ENCODE peak calls at places on chromosome 10, in six cellular contexts. S is body of pancreas, A is suprapubic skin, P is right atrium auricular region, M is lower lobe of right lung, Q is cardiac muscle cell. Z is an unnamed sample.

GRCh38 chr10:81135851-81136250 is 598.1 kb downstream of the SH2D4B start:
- DNase-seq in S (no peak), P (no peak), M (no peak), Q (no peak), A (no peak), Z (no peak)

GRCh38 chr10:108095932-108096925 is 931.7 kb upstream of the SORCS1 start:
- DNase-seq in M (no peak), P (no peak), S (no peak), Q (no peak), A (no peak), Z (peak; percentile 45)

GRCh38 chr10:3787001-3787400 is 2.0 kb upstream of the KLF6 start:
- DNase-seq in S (no peak), P (no peak), A (no peak), Q (no peak), M (no peak), Z (no peak)

GRCh38 chr10:77972148-77972547 is 45.6 kb upstream of the DLG5 start:
- DNase-seq in M (no peak), A (no peak), S (no peak), Q (no peak), P (no peak), Z (no peak)

GRCh38 chr10:35827783-35828182 is 185.7 kb upstream of the FZD8 start:
- DNase-seq in A (no peak), Q (no peak), P (no peak), S (no peak), M (no peak), Z (no peak)

GRCh38 chr10:52215745-52216361 is 98.2 kb upstream of the DKK1 start:
- DNase-seq in A (no peak), Q (peak; percentile 81), P (no peak), S (peak; percentile 64), M (no peak), Z (no peak)

GRCh38 chr10:110016037-110016436 is 8.3 kb downstream of the ADD3 start:
- DNase-seq in A (no peak), S (no peak), Q (no peak), M (no peak), P (no peak), Z (no peak)

GRCh38 chr10:84140036-84140379 is 699 bp downstream of the GHITM start:
- DNase-seq in Q (peak; percentile 33), M (no peak), A (no peak), P (no peak), S (peak; percentile 13), Z (no peak)

GRCh38 chr10:88835095-88835909 is 16.3 kb downstream of the ANKRD22 start:
- DNase-seq in A (peak; percentile 90), M (peak; percentile 84), P (peak; percentile 82), S (peak; percentile 87), Q (peak; percentile 93), Z (peak; percentile 83)

DNA sequence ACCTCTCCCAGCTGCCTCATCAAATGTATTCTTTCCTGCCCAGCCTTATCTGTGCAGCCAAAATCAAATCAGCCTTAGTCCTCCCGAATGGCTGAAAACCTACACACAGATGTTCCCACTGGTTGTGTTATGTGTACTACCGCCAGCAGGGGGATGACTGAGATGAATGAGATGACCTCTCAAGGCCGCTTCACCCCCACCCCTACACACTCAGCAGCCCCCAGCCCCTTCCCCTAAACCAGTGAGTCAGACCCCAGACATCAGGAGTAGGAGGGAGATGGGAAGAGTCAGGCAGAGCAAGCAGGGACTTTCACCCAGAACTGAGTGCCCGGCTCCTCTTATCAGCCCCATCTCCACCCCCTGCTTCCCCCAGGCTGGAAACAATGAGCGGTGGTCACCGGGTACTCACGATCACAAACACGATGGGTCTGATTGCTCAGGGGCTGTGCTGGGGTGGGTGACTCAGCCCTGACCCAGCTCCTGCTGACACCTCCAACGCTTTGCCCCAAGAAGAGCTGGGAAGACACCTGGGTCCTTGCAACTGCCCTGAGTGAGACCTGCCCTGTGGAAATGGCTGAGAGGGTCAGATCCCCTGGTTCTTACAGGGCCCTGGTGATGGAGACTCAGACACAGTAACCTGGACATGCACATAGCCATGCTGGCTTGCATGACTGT is 6.6 kb upstream of the C10orf105 start:
- DNase-seq in Q (peak; percentile 58), S (no peak), M (no peak), A (no peak), P (no peak), Z (no peak)
- TF ChIP-seq CTCF in Q (peak; percentile 53), S (no peak), M (no peak), A (no peak), P (no peak), Z (no peak)

GRCh38 chr10:75265856-75266255 is 30.1 kb upstream of the COMTD1 start:
- DNase-seq in M (no peak), Q (no peak), S (peak; percentile 5), A (no peak), P (no peak), Z (no peak)
- H3K27ac ChIP-seq in M (no peak overlapping the region), Q (no peak overlapping the region), S (no peak overlapping the region), A (no peak overlapping the region), P (no peak overlapping the region), Z (no peak overlapping the region)

DNA sequence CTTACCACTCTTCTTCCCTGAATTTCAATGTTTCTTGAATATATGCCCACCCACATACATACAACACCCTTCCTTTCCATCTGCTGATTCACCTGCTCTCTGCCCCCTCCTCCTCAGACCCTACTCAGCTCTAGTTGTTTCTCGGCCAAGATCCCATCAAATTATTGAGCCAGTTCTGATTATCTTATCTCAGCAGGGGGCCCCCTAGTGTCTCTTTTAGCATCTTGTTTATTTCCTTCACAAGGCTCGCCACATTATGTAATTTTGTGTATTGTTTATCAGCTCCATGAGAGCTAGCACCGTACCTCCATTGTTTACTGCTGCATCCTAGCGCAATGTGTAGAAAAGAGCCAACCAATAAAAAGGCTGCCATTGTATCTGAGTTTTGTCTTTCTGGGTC is 71.9 kb downstream of the FAM13C start:
- DNase-seq in M (no peak), Q (no peak), P (no peak), A (no peak), S (no peak), Z (no peak)
- TF ChIP-seq CTCF in M (no peak), Q (no peak), P (no peak), A (no peak), S (no peak), Z (no peak)

GRCh38 chr10:119655566-119656001 is 4.4 kb downstream of the BAG3 start:
- DNase-seq in M (no peak), A (no peak), Q (peak; percentile 80), S (no peak), P (peak; percentile 85), Z (no peak)
- H3K27ac ChIP-seq in M (peak overlapping the region; percentile 68), A (peak overlapping the region; percentile 96), Q (no peak overlapping the region), S (peak overlapping the region; percentile 59), P (peak overlapping the region; percentile 99), Z (peak overlapping the region; percentile 99)

DNA sequence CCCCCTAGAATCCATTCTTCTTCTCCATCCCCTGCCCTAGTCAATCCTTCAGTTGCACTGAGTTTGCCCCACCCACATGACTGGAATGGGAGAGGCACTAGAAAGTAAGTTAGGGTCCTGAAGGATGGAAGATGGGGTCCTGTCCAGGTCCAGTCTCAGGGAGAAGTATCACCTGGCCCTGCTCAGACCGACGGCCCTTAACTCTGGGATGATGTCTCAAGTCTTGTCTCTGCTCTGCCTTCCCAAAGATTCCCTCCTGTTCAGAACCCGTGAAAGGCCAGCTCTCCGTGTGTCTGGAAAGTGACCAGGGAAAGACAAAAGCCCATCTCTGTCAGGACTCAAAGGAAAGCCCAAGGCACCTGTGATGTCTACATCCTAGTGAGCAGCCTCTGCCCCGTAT is 88.8 kb downstream of the OAT start:
- DNase-seq in M (no peak), Q (no peak), S (no peak), A (no peak), P (no peak), Z (no peak)
- TF ChIP-seq CTCF in M (no peak), Q (no peak), S (no peak), A (no peak), P (no peak), Z (no peak)

GRCh38 chr10:48820699-48821098 is 118.9 kb downstream of the LRRC18 start:
- DNase-seq in M (no peak), Q (no peak), P (peak; percentile 43), S (no peak), A (no peak), Z (no peak)

GRCh38 chr10:48820231-48820630 is 119.4 kb downstream of the LRRC18 start:
- DNase-seq in Q (no peak), A (no peak), M (no peak), P (no peak), S (no peak), Z (no peak)

GRCh38 chr10:48819806-48820205 is 119.8 kb downstream of the LRRC18 start:
- DNase-seq in S (no peak), Q (no peak), P (no peak), A (no peak), M (no peak), Z (no peak)

GRCh38 chr10:48821692-48822091 is 117.9 kb downstream of the LRRC18 start:
- DNase-seq in S (no peak), Q (no peak), P (peak; percentile 38), M (no peak), A (no peak), Z (no peak)

GRCh38 chr10:48821111-48821510 is 118.5 kb downstream of the LRRC18 start:
- DNase-seq in P (no peak), Q (no peak), S (no peak), M (no peak), A (no peak), Z (no peak)
- H3K27ac ChIP-seq in P (no peak overlapping the region), Q (no peak overlapping the region), S (no peak overlapping the region), M (no peak overlapping the region), A (no peak overlapping the region), Z (no peak overlapping the region)

GRCh38 chr10:43105793-43106158 is 28.9 kb downstream of the RET start:
- DNase-seq in S (no peak), A (no peak), M (no peak), Q (no peak), P (no peak), Z (peak; percentile 53)
- TF ChIP-seq CTCF in S (no peak), A (no peak), M (peak; percentile 8), Q (no peak), P (peak; percentile 40), Z (peak; percentile 55)

GRCh38 chr10:101939718-101940117 is 96.1 kb upstream of the KCNIP2 start:
- DNase-seq in A (no peak), S (no peak), P (no peak), M (no peak), Q (peak; percentile 19), Z (no peak)
- H3K27ac ChIP-seq in A (no peak overlapping the region), S (no peak overlapping the region), P (peak overlapping the region; percentile 87), M (no peak overlapping the region), Q (peak overlapping the region; percentile 79), Z (peak overlapping the region; percentile 20)

GRCh38 chr10:69802424-69803161 is 887 bp downstream of the COL13A1 start:
- DNase-seq in A (no peak), Q (peak; percentile 58), S (no peak), M (no peak), P (no peak), Z (no peak)
- TF ChIP-seq CTCF in A (no peak), Q (peak; percentile 23), S (no peak), M (no peak), P (peak; percentile 41), Z (no peak)

Z was measured in left lung.